ENCODE peak calls at places on chromosomes 2 and 18, in four cellular contexts. E, K, M and S are unnamed samples. For H3K4me1, the result is how much of the 10 kb centered on the place peaks cover.

GRCh38 chr2:9867876-9868275 is 24.6 kb downstream of the TAF1B start:
- DNase-seq in E (no peak), K (no peak), M (no peak), S (no peak)

GRCh38 chr2:208545398-208546042 is 138.9 kb downstream of the PTH2R start:
- DNase-seq in K (no peak), E (no peak), M (no peak), S (no peak)

GRCh38 chr2:223944166-223944703 is 900 bp downstream of the WDFY1 start:
- DNase-seq in E (no peak), K (peak), M (no peak), S (no peak)

GRCh38 chr2:241099246-241099645 is 2.8 kb downstream of the MTERF4 start:
- DNase-seq in E (no peak), M (no peak), K (no peak), S (peak)

GRCh38 chr2:185082749-185083148 is 484.4 kb downstream of the ZNF804A start:
- DNase-seq in E (no peak), M (no peak), K (no peak), S (no peak)

GRCh38 chr2:176643711-176644110 is 374.5 kb downstream of the MTX2 start:
- DNase-seq in K (no peak), E (no peak), M (no peak), S (no peak)

GRCh38 chr2:71756280-71756906 is 303.0 kb downstream of the DYSF start:
- DNase-seq in E (no peak), K (no peak), M (no peak), S (no peak)

GRCh38 chr18:44568986-44569385 is 111.7 kb upstream of the SETBP1 start:
- DNase-seq in E (no peak), M (no peak), K (no peak), S (no peak)

GRCh38 chr2:96815326-96816126 is 542 bp upstream of the CNNM3 start:
- DNase-seq in K (peak), M (no peak), E (no peak), S (no peak)

GRCh38 chr18:53225567-53226325 is 885.7 kb downstream of the DCC start:
- DNase-seq in K (no peak), M (no peak), E (no peak), S (no peak)

GRCh38 chr2:204539010-204539385 is 6.3 kb upstream of the PARD3B start:
- DNase-seq in E (no peak), M (no peak), K (no peak), S (no peak)

GRCh38 chr2:42965910-42966309 is 173.5 kb upstream of the HAAO start:
- DNase-seq in E (no peak), K (no peak), M (no peak), S (no peak)

GRCh38 chr2:42962521-42962953 is 170.2 kb upstream of the HAAO start:
- DNase-seq in K (no peak), M (no peak), E (no peak), S (no peak)

GRCh38 chr2:42965196-42965595 is 172.8 kb upstream of the HAAO start:
- DNase-seq in E (no peak), M (no peak), K (no peak), S (no peak)

GRCh38 chr2:42963452-42964068 is 171.2 kb upstream of the HAAO start:
- DNase-seq in K (no peak), E (no peak), M (no peak), S (no peak)

GRCh38 chr2:42964444-42965081 is 172.2 kb upstream of the HAAO start:
- DNase-seq in K (no peak), E (no peak), M (no peak), S (no peak)
- H3K27ac ChIP-seq in K (no peak), E (peak), M (no peak), S (peak)

DNA sequence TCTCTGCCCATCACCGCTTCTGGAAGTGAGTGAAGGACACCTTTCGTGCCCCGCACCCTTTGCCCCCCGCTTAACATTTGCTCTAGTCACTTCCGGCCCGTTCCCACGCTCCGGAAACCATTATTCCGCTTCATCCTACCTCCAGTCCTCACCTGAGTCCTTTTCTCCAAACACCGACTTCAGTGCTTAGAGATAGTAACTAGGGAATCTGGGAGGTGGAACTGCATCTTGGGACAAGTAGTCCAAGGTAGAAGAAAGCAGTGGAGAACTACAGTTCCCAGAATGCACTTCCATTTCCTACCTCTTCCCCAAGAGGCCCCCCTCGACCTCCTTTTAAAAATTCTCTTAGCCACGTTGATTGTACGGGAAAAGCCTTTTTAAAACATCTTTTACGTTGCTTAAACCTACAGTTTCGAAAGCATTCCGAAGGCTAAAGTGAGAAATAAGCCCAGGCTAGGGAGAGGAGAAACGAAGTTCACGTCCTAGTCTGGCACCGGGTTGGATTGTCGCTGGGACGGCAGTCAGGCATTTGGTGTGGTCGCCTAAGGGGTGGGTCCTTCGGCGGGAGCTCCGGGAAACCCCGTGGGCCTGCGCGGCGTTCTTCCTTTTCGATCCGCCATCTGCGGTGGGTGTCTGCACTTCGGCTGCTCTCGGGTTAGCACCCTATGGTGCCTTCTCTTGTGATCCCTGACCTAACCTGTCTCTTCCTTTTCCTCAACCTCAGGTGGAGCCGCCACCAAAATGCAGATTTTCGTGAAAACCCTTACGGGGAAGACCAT is at the start of the genes CLHC1 and RPS27A:
- DNase-seq in M (peak), E (peak), K (peak), S (peak)
- TF ChIP-seq POLR2A in M (peak), E (peak), K (peak), S (no peak)

GRCh38 chr2:237706257-237706656 is 78.9 kb downstream of the LRRFIP1 start:
- DNase-seq in K (peak), E (no peak), M (no peak), S (peak)
- H3K4me1 ChIP-seq in K (under half), E (half or more), M (under half), S (half or more)

DNA sequence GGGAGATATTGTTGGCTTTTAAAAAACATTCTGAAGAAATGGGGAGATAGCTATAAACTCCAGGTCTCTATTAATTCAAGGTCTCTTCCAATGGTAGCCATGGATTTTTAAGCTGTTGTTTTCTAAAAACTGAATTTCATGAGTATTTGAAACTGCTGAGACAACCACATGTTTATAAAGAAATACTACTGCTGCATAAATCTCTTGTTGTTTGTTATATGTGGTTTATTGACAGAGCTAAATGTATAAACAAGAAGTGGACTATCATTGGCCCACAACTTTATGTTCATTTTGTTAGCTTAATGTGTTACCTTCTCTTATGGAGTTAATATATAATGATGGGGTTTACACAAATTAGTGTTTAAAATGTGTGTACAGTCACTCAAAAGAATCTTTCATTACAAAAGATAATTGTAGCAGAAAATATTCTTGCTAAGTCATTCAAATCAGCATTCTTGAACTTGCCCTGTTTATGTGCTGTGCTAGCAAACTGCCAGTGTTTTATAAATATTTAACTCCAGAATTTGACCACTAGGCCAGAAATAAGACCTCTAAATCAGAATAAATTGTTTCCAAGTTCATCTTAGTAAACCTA is 242.1 kb downstream of the TMX3 start:
- DNase-seq in M (no peak), K (no peak), E (no peak), S (no peak)
- H3K27ac ChIP-seq in M (no peak), K (no peak), E (no peak), S (no peak)

DNA sequence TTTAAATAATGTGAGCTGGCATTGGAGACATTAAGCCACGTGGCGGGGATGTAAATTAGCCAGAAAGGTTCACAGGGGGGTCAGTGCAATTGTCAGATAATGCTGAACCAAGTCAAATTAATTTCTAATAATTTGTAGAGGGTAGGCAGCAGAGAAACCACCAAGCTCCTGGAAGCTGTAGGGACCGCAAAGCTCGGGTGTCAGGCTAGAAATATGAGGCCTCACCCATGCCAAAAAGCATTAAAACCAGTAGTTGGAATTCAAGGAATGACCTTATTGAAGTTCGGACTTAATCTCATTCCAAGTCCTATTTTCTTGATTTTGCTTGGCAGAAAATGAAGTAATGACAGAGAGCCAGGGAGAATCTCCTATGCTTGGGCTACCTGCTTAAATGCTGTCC is 519.8 kb downstream of the SLC4A3 start:
- DNase-seq in M (no peak), K (no peak), E (no peak), S (no peak)
- TF ChIP-seq POLR2A in M (no peak), K (no peak), E (no peak), S (no peak)

GRCh38 chr2:26453421-26454329 is 24.2 kb downstream of the OTOF start:
- DNase-seq in E (no peak), K (peak), M (no peak), S (peak)

GRCh38 chr2:26456701-26457224 is 21.2 kb downstream of the OTOF start:
- DNase-seq in K (peak), M (no peak), E (no peak), S (peak)

GRCh38 chr2:26454561-26455001 is 23.3 kb downstream of the OTOF start:
- DNase-seq in E (no peak), K (peak), M (no peak), S (peak)

GRCh38 chr2:26455801-26456700 is 21.9 kb downstream of the OTOF start:
- DNase-seq in K (peak), E (no peak), M (no peak), S (no peak)

DNA sequence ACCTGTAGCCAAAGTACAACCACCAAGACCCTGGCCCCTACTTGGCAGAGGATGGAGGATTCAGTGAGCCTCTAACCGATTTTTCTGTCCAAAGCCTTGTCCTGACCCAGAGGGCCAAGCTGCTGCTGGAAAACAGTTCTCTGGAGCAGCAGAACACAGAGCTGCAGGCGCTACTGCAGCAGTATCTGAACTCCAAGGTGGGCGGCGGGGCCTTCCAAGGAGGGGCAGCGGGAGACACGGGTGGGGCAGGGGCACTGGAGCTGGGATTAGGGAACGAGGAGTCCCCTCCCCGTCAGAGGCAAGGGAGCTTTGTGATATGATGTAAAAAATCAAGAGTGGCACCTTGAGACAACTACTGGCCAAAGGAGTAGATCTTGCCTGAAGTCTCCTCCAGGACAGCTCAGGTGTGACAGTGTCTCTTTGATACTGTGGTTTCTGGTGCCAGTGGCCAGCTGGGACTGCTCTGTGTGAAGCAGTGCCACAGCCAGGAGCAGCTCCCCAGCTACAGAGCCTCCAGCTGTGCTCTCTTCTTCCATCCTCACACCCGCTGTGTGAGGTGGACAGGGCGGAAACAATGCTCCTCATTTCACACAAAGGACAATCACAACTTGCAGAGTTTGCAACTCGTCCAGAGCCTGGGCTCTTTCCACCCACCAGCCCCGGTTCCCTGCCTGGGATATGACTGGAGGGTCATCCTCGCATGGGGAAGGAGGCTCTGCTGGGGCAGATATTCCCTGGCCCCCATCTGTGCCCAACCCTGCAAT is 22.7 kb downstream of the OTOF start:
- DNase-seq in E (no peak), K (peak), M (no peak), S (no peak)
- H3K4me1 ChIP-seq in E (under half), K (under half), M (under half), S (under half)

GRCh38 chr2:33617989-33618388 is 18.9 kb upstream of the FAM98A start:
- DNase-seq in M (no peak), K (no peak), E (no peak), S (no peak)
- H3K27ac ChIP-seq in M (no peak), K (no peak), E (no peak), S (no peak)

GRCh38 chr2:205937193-205937592 is 148.8 kb downstream of the INO80D start:
- DNase-seq in M (no peak), E (no peak), K (no peak), S (no peak)
- TF ChIP-seq POLR2A in M (no peak), E (no peak), K (no peak), S (no peak)

GRCh38 chr18:9109523-9109922 is 7.0 kb downstream of the NDUFV2 start:
- DNase-seq in E (no peak), K (no peak), M (no peak), S (no peak)
- H3K4me1 ChIP-seq in E (half or more), K (half or more), M (under half), S (half or more)